ENCODE peak calls at places on chromosomes 7 and 10, in eight cellular contexts. P, X, B, W, A, J, E and Z are unnamed samples.

GRCh38 chr7:155921804-155922506 is 109.7 kb upstream of the SHH start:
- DNase-seq in B (peak; percentile 82), X (no peak), E (no peak), W (no peak), A (no peak), P (no peak), J (no peak), Z (peak; percentile 92)

GRCh38 chr7:45582136-45582742 is 8.1 kb downstream of the ADCY1 start:
- DNase-seq in E (no peak), X (no peak), W (no peak), J (no peak), B (no peak), P (no peak), A (no peak), Z (no peak)

GRCh38 chr10:100883322-100883821 is 29.4 kb upstream of the SLF2 start:
- DNase-seq in A (no peak), E (no peak), P (no peak), X (no peak), W (no peak), B (no peak), J (no peak), Z (no peak)

GRCh38 chr7:123241809-123242208 is 42.0 kb upstream of the SLC13A1 start:
- DNase-seq in J (no peak), A (no peak), B (no peak), W (no peak), X (no peak), E (no peak), P (no peak), Z (no peak)

GRCh38 chr7:92446869-92447238 is 428 bp upstream of the GATAD1 start:
- DNase-seq in W (no peak), X (no peak), B (no peak), P (no peak), A (no peak), J (no peak), E (no peak), Z (no peak)

GRCh38 chr10:3623746-3624145 is 161.3 kb downstream of the KLF6 start:
- DNase-seq in B (no peak), E (no peak), A (peak; percentile 84), X (no peak), P (peak; percentile 49), W (no peak), J (no peak), Z (no peak)

GRCh38 chr7:134028853-134029252 is 98.3 kb upstream of the LRGUK start:
- DNase-seq in X (no peak), P (no peak), B (no peak), E (no peak), W (no peak), A (no peak), J (no peak), Z (no peak)

GRCh38 chr7:12951397-12951801 is 264.0 kb downstream of the ARL4A start:
- DNase-seq in B (no peak), J (peak; percentile 62), X (no peak), A (peak; percentile 64), W (no peak), P (peak; percentile 50), E (peak; percentile 7), Z (peak; percentile 8)

GRCh38 chr7:72072901-72073300 is 339.2 kb downstream of the CALN1 start:
- DNase-seq in J (no peak), P (no peak), W (no peak), B (no peak), E (no peak), X (no peak), A (no peak), Z (no peak)

GRCh38 chr10:17375936-17376584 is 78.3 kb downstream of the ST8SIA6 start:
- DNase-seq in J (peak; percentile 7), X (peak; percentile 56), E (peak; percentile 14), W (no peak), A (peak; percentile 16), P (no peak), B (no peak), Z (peak; percentile 32)

GRCh38 chr7:119664601-119665000 is 608.4 kb upstream of the KCND2 start:
- DNase-seq in A (peak; percentile 68), X (no peak), W (no peak), E (no peak), P (peak; percentile 35), B (no peak), J (no peak), Z (no peak)

GRCh38 chr7:116687801-116688201 is 15.8 kb downstream of the MET start:
- DNase-seq in E (peak; percentile 52), J (peak; percentile 53), X (no peak), A (peak; percentile 75), B (peak; percentile 20), P (peak; percentile 73), W (no peak), Z (peak; percentile 45)

GRCh38 chr10:75408911-75409885 is 7.6 kb upstream of the ZNF503 start:
- DNase-seq in E (no peak), B (peak; percentile 90), X (peak; percentile 70), W (no peak), A (no peak), J (peak; percentile 78), P (peak; percentile 52), Z (peak; percentile 89)

GRCh38 chr10:76717141-76717540 is 920.5 kb downstream of the KCNMA1 start:
- DNase-seq in E (peak; percentile 6), P (peak; percentile 37), B (no peak), J (no peak), X (no peak), W (no peak), A (peak; percentile 47), Z (no peak)

GRCh38 chr10:45547207-45547606 is 125.4 kb downstream of the ZFAND4 start:
- DNase-seq in P (no peak), E (no peak), B (no peak), J (no peak), A (no peak), X (no peak), W (no peak), Z (no peak)

GRCh38 chr10:64271508-64271907 is 750.3 kb downstream of the REEP3 start:
- DNase-seq in A (no peak), X (no peak), W (no peak), P (no peak), B (no peak), E (no peak), J (no peak), Z (no peak)

GRCh38 chr7:27128776-27129728 is 1.5 kb downstream of the HOXA4 start:
- DNase-seq in P (no peak), X (no peak), B (no peak), W (no peak), J (no peak), E (no peak), A (no peak), Z (no peak)

GRCh38 chr7:27131390-27131819 is 848 bp upstream of the HOXA4 start:
- DNase-seq in X (no peak), W (no peak), A (no peak), B (no peak), E (no peak), J (no peak), P (no peak), Z (no peak)

GRCh38 chr7:27130540-27131389 is at the start of gene HOXA4:
- DNase-seq in B (peak; percentile 91), P (peak; percentile 86), J (no peak), E (no peak), A (no peak), W (peak; percentile 39), X (peak; percentile 81), Z (no peak)

GRCh38 chr7:27128034-27128433 is 2.5 kb downstream of the HOXA4 start:
- DNase-seq in A (no peak), P (no peak), B (no peak), E (no peak), J (no peak), X (no peak), W (no peak), Z (no peak)

GRCh38 chr7:27129729-27130539 is 623 bp downstream of the HOXA4 start:
- DNase-seq in B (peak; percentile 53), A (no peak), P (no peak), J (no peak), E (no peak), X (no peak), W (no peak), Z (no peak)
- TF ChIP-seq CTCF in B (peak; percentile 11), A (no peak), P (no peak), J (peak; percentile 31), E (no peak), X (no peak), W (peak; percentile 17), Z (no peak)

DNA sequence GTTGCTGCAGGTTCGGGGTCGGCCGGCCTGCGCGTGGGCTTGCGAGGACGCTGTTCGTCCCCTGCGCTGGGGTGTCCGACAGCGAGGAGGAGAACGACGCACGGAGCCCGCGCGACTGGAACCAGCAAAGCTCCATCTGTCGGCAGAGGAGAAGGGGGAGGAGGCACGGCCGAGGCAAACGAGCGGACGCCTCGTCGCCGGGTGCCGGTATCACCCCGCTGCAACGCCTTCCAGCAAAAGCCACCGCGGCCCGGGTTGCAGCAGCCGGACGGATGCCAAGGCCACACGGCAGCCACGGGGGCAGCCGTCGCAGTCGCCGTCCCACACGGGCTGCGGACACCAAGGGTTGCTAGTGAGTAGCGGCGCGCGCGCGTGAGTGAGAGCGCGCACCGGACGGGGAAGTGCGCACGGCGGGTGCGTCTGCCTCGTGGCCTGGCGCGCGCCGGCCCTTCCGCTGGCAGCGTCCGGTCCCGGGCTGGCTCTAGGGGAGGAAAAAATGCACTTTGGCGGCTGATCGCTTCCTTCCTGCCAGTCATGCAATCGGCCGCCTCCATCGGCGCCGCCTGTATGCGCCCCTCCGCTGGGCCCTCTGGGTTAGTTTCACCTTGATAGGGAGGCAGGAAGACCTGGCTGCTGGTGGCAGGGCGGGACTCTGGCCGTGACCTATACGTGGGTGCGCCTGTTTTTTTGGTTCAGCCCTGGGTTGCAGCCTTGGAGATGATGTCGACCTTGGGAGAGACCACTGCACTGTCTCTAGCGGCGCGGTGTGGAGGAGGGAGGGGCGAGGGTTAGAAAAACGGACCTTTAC is 446 bp downstream of the STAMBPL1 start:
- DNase-seq in J (peak; percentile 69), E (no peak), P (peak; percentile 84), B (peak; percentile 86), X (peak; percentile 77), A (peak; percentile 62), W (peak; percentile 38), Z (peak; percentile 74)
- TF ChIP-seq CTCF in J (peak; percentile 37), E (peak; percentile 14), P (peak; percentile 24), B (peak; percentile 36), X (no peak), A (peak; percentile 48), W (peak; percentile 4), Z (no peak)

DNA sequence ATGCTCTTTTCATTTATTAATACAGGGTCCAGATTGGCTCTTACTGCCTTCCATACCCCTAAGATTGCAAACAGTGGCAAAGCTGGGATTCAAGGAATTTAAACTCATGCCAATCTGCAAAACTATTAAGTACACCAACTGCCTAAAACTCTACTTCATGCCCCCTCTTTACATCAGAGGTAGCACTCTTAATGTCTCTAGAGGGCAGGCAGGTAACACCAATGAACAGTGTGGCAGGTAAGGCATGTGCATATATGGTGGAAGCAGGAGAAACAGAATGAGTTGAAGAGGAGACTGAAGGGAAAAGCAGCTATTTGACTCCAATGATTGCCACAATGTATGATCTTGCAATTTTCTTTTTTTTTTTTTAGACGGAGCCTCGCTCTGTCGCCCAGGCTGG is 156.7 kb downstream of the BTAF1 start:
- DNase-seq in J (no peak), B (no peak), P (no peak), E (no peak), W (no peak), A (no peak), X (no peak), Z (no peak)
- TF ChIP-seq CTCF in J (no peak), B (no peak), P (no peak), E (no peak), W (no peak), A (no peak), X (no peak), Z (no peak)

DNA sequence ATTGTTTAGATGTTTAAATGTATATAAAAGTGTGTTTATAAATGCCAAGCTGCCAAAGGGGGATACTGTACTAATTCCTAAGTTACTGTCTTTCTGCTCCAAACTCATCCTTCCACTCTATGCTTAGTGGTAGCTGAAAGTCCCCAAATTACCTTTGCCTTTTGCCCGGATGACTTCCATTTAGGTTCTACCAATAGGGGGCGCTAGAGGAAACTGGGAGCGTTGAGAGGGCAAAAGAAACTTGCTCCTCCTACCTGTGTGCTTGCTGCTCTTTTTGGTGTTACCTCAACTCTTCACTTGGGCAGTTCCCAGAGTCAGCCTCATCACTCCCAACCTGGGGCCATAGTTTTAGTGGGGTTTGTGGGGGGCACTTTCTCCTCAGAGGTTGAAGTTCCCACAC is 5.9 kb upstream of the OR2A25 start:
- DNase-seq in E (no peak), B (no peak), X (no peak), W (no peak), A (no peak), P (no peak), J (no peak), Z (no peak)
- TF ChIP-seq CTCF in E (peak; percentile 41), B (peak; percentile 22), X (peak; percentile 71), W (no peak), A (peak; percentile 54), P (peak; percentile 11), J (no peak), Z (no peak)